ENCODE peak calls at places on chromosome 2, in nine cellular contexts. Q, A, Y, W, H, B, V, P and F are unnamed samples.

GRCh38 chr2:216688731-216689360 is 6.5 kb downstream of the IGFBP5 start:
- DNase-seq in Q (no peak), A (no peak), Y (no peak), W (no peak), H (no peak), B (no peak), V (no peak), P (no peak), F (no peak)

GRCh38 chr2:3127710-3128109 is 249.9 kb downstream of the EIPR1 start:
- DNase-seq in Q (no peak), A (no peak), Y (no peak), W (no peak), H (no peak), B (no peak), V (no peak), P (no peak), F (no peak)

GRCh38 chr2:173355866-173356508 is 1.3 kb downstream of the CDCA7 start:
- DNase-seq in Q (no peak), A (peak; percentile 20), Y (no peak), W (no peak), H (no peak), B (no peak), V (no peak), P (no peak), F (no peak)

GRCh38 chr2:64283641-64284371 is 139.6 kb upstream of the PELI1 start:
- DNase-seq in Q (no peak), A (no peak), Y (no peak), W (no peak), H (peak; percentile 50), B (no peak), V (no peak), P (no peak), F (no peak)

GRCh38 chr2:172009823-172010222 is 10.1 kb downstream of the METAP1D start:
- DNase-seq in Q (no peak), A (no peak), Y (no peak), W (no peak), H (no peak), B (no peak), V (no peak), P (no peak), F (no peak)

GRCh38 chr2:235669983-235670962 is 176.4 kb downstream of the AGAP1 start:
- DNase-seq in Q (no peak), A (peak; percentile 82), Y (no peak), W (peak; percentile 76), H (no peak), B (peak; percentile 64), V (no peak), P (peak; percentile 61), F (no peak)

GRCh38 chr2:121480826-121481225 is 49.9 kb upstream of the RNU4ATAC start:
- DNase-seq in Q (no peak), A (peak; percentile 48), Y (no peak), W (no peak), H (no peak), B (peak; percentile 64), V (no peak), P (no peak), F (peak; percentile 70)

GRCh38 chr2:24105816-24106215 is 17.3 kb downstream of the PFN4 start:
- DNase-seq in Q (no peak), A (no peak), Y (no peak), W (no peak), H (no peak), B (no peak), V (no peak), P (no peak), F (no peak)

GRCh38 chr2:190023860-190024259 is 38.7 kb downstream of the MSTN start:
- DNase-seq in Q (no peak), A (peak; percentile 5), Y (peak; percentile 33), W (peak; percentile 8), H (no peak), B (no peak), V (no peak), P (peak; percentile 8), F (no peak)

GRCh38 chr2:25714740-25715139 is 41.4 kb upstream of the DTNB start:
- DNase-seq in Q (no peak), A (no peak), Y (no peak), W (no peak), H (no peak), B (no peak), V (no peak), P (no peak), F (no peak)